ENCODE peak calls at places on chromosome 6, in five cellular contexts. S is naive thymus-derived CD4-positive, alpha-beta T cell; V is adrenal gland; X is A172; C is anterior cingulate cortex. P is an unnamed sample.

GRCh38 chr6:15464211-15464725 is 198.6 kb downstream of the DTNBP1 start:
- DNase-seq in S (peak), V (no peak), X (peak), C (no peak), P (no peak)

GRCh38 chr6:37783831-37784584 is 35.5 kb upstream of the ZFAND3 start:
- DNase-seq in S (no peak), V (no peak), X (no peak), C (peak), P (no peak)

GRCh38 chr6:139962663-139963314 is 588.3 kb upstream of the CITED2 start:
- DNase-seq in S (no peak), V (peak), X (no peak), C (no peak), P (no peak)

GRCh38 chr6:150324044-150324443 is 44.8 kb upstream of the IYD start:
- DNase-seq in S (no peak), V (no peak), X (no peak), C (no peak), P (no peak)

GRCh38 chr6:77450924-77451323 is 12.4 kb downstream of the HTR1B start:
- DNase-seq in S (no peak), V (no peak), X (no peak), C (no peak), P (no peak)

GRCh38 chr6:4320860-4321259 is 185.5 kb upstream of the ECI2 start:
- DNase-seq in S (no peak), V (no peak), X (peak), C (no peak), P (no peak)

GRCh38 chr6:75267461-75267860 is 17.1 kb downstream of the TMEM30A start:
- DNase-seq in S (no peak), V (no peak), X (no peak), C (no peak), P (no peak)

GRCh38 chr6:21163110-21163837 is 430.3 kb upstream of the SOX4 start:
- DNase-seq in S (no peak), V (no peak), X (peak), C (no peak), P (no peak)

GRCh38 chr6:143058987-143059386 is 1.7 kb upstream of the AIG1 start:
- DNase-seq in S (no peak), V (no peak), X (peak), C (peak), P (no peak)

GRCh38 chr6:80376411-80376810 is 269.9 kb downstream of the BCKDHB start:
- DNase-seq in S (no peak), V (no peak), X (no peak), C (no peak), P (no peak)

GRCh38 chr6:105482227-105482839 is 79.5 kb upstream of the PREP start:
- DNase-seq in S (no peak), V (peak), X (peak), C (no peak), P (no peak)

GRCh38 chr6:111798281-111798725 is 74.9 kb downstream of the FYN start:
- DNase-seq in S (no peak), V (no peak), X (no peak), C (no peak), P (no peak)

GRCh38 chr6:99016355-99016754 is 68.6 kb upstream of the FBXL4 start:
- DNase-seq in S (no peak), V (no peak), X (peak), C (no peak), P (no peak)

GRCh38 chr6:157732007-157732406 is 91.0 kb upstream of the SNX9 start:
- DNase-seq in S (no peak), V (no peak), X (no peak), C (no peak), P (no peak)

GRCh38 chr6:148231572-148231971 is 111.1 kb upstream of the SASH1 start:
- DNase-seq in S (no peak), V (no peak), X (peak), C (no peak), P (no peak)

GRCh38 chr6:145756170-145756662 is 20.9 kb upstream of the EPM2A start:
- DNase-seq in S (no peak), V (peak), X (peak), C (no peak), P (peak)

GRCh38 chr6:72413884-72414283 is 208.0 kb upstream of the KCNQ5 start:
- DNase-seq in S (no peak), V (no peak), X (peak), C (no peak), P (peak)

GRCh38 chr6:22667855-22668254 is 98.5 kb downstream of the HDGFL1 start:
- DNase-seq in S (no peak), V (no peak), X (no peak), C (no peak), P (no peak)

GRCh38 chr6:31826793-31827285 is 699 bp upstream of the HSPA1B start:
- DNase-seq in S (no peak), V (peak), X (peak), C (peak), P (peak)

GRCh38 chr6:111843347-111844147 is 29.7 kb downstream of the FYN start:
- DNase-seq in S (peak), V (no peak), X (no peak), C (peak), P (no peak)

GRCh38 chr6:24847402-24847801 is 48.7 kb upstream of the ARMH2 start:
- DNase-seq in S (no peak), V (peak), X (no peak), C (no peak), P (no peak)

GRCh38 chr6:150250826-150251225 is 108.0 kb downstream of the PPP1R14C start:
- DNase-seq in S (no peak), V (no peak), X (no peak), C (no peak), P (no peak)

GRCh38 chr6:45423111-45423900 is 45.6 kb upstream of the SUPT3H start:
- DNase-seq in S (peak), V (no peak), X (no peak), C (peak), P (no peak)

GRCh38 chr6:73180718-73181619 is 44.3 kb downstream of the KHDC1L start:
- DNase-seq in S (peak), V (peak), X (peak), C (peak), P (peak)

GRCh38 chr6:41939091-41939847 is 2.3 kb downstream of the CCND3 start:
- DNase-seq in S (no peak), V (peak), X (peak), C (no peak), P (no peak)

GRCh38 chr6:77880501-77880900 is 227.7 kb downstream of the MEI4 start:
- DNase-seq in S (no peak), V (no peak), X (no peak), C (no peak), P (no peak)

GRCh38 chr6:2021713-2022125 is 223.7 kb downstream of the GMDS start:
- DNase-seq in S (no peak), V (peak), X (peak), C (no peak), P (no peak)

GRCh38 chr6:52261229-52261628 is 16.9 kb upstream of the IL17F start:
- DNase-seq in S (no peak), V (no peak), X (no peak), C (no peak), P (peak)

GRCh38 chr6:131331146-131331545 is 195.9 kb downstream of the AKAP7 start:
- DNase-seq in S (no peak), V (no peak), X (no peak), C (no peak), P (no peak)

GRCh38 chr6:168507730-168508129 is 66.7 kb downstream of the SMOC2 start:
- DNase-seq in S (no peak), V (no peak), X (no peak), C (no peak), P (no peak)

GRCh38 chr6:92706976-92707375 is 712.4 kb downstream of the EPHA7 start:
- DNase-seq in S (no peak), V (no peak), X (peak), C (no peak), P (no peak)

GRCh38 chr6:157227202-157228166 is 95.8 kb downstream of the TMEM242 start:
- DNase-seq in S (peak), V (no peak), X (no peak), C (no peak), P (no peak)

GRCh38 chr6:132132911-132133639 is 181.9 kb upstream of the CCN2 start:
- DNase-seq in S (no peak), V (no peak), X (peak), C (peak), P (no peak)

GRCh38 chr6:44735631-44735963 is 348.1 kb downstream of the CDC5L start:
- DNase-seq in S (no peak), V (no peak), X (peak), C (no peak), P (peak)

GRCh38 chr6:70221025-70221714 is 81.7 kb downstream of the COL9A1 start:
- DNase-seq in S (peak), V (peak), X (peak), C (no peak), P (no peak)